ENCODE peak calls at places on chromosome 6, in seven cellular contexts. Z is amniotic epithelial cell; M is naive B cell; C is mammary epithelial cell; Q is CD4-positive, alpha-beta T cell; J is stimulated activated CD4-positive, alpha-beta T cell treated with anti-CD3 and anti-CD28 coated beads, Interleukin-1b, Interleukin-23, amount 100 ng/mL, for 1 hour; D is activated gamma-delta T cell treated with Interleukin-2 at 50 U/mL for 16 hours. K is an unnamed sample.

GRCh38 chr6:91376686-91377085 is 789.8 kb upstream of the MAP3K7 start:
- DNase-seq in M (no peak), J (no peak), Z (no peak), D (no peak), Q (no peak), C (no peak), K (peak; percentile 61)

GRCh38 chr6:21522773-21523490 is 70.6 kb upstream of the SOX4 start:
- DNase-seq in Q (no peak), M (no peak), J (no peak), D (no peak), Z (no peak), C (no peak), K (no peak)

GRCh38 chr6:155143610-155144106 is 120.2 kb upstream of the CLDN20 start:
- DNase-seq in D (no peak), J (no peak), C (no peak), M (no peak), Z (no peak), Q (no peak), K (no peak)

GRCh38 chr6:54291738-54292137 is 16.5 kb upstream of the TINAG start:
- DNase-seq in M (no peak), Z (peak; percentile 70), J (no peak), D (no peak), Q (no peak), C (peak; percentile 86), K (peak; percentile 31)

GRCh38 chr6:148565931-148566663 is 180.7 kb upstream of the UST start:
- DNase-seq in C (peak; percentile 94), D (no peak), Q (no peak), M (no peak), Z (peak; percentile 97), J (no peak), K (peak; percentile 20)

GRCh38 chr6:4460595-4461475 is 315.4 kb upstream of the CDYL start:
- DNase-seq in D (no peak), J (no peak), M (no peak), Q (no peak), Z (peak; percentile 19), C (no peak), K (peak; percentile 48)

GRCh38 chr6:124193132-124193531 is 389.5 kb downstream of the NKAIN2 start:
- DNase-seq in Q (no peak), J (no peak), C (no peak), Z (no peak), M (no peak), D (no peak), K (no peak)

GRCh38 chr6:13295576-13295975 is 32.8 kb downstream of the TBC1D7 start:
- DNase-seq in Z (no peak), M (no peak), C (no peak), Q (no peak), D (no peak), J (no peak), K (no peak)

GRCh38 chr6:158057213-158057987 is 75.7 kb downstream of the SYNJ2 start:
- DNase-seq in D (no peak), Z (peak; percentile 78), C (peak; percentile 96), M (no peak), Q (no peak), J (no peak), K (no peak)

GRCh38 chr6:133645000-133645619 is 243.8 kb upstream of the TCF21 start:
- DNase-seq in D (no peak), M (no peak), J (no peak), C (no peak), Q (no peak), Z (peak; percentile 79), K (peak; percentile 86)

GRCh38 chr6:53795702-53796450 is 1.1 kb downstream of the LRRC1 start:
- DNase-seq in Z (peak; percentile 36), M (peak; percentile 28), Q (no peak), C (peak; percentile 58), J (no peak), D (no peak), K (no peak)

GRCh38 chr6:52162940-52163908 is 23.0 kb upstream of the IL17A start:
- DNase-seq in D (no peak), M (peak; percentile 1), Q (no peak), J (no peak), Z (peak; percentile 2), C (peak; percentile 34), K (no peak)